ENCODE peak calls at places on chromosome 1, in five cellular contexts. One of them, this sample, is unnamed.

GRCh38 chr1:212727386-212728181 is 27.9 kb upstream of the BATF3 start:
- DNase-seq in HT1080: peak
- DNase-seq in omental fat pad: no peak
- DNase-seq in aorta: no peak
- DNase-seq in HS-5: peak
- DNase-seq in this sample: no peak

GRCh38 chr1:208921259-208921658 is 662.3 kb upstream of the CAMK1G start:
- DNase-seq in omental fat pad: no peak
- DNase-seq in HT1080: peak
- DNase-seq in HS-5: no peak
- DNase-seq in aorta: no peak
- DNase-seq in this sample: no peak

GRCh38 chr1:76390451-76390850 is 315.9 kb downstream of the ST6GALNAC3 start:
- DNase-seq in omental fat pad: no peak
- DNase-seq in HS-5: no peak
- DNase-seq in HT1080: no peak
- DNase-seq in aorta: no peak
- DNase-seq in this sample: no peak

GRCh38 chr1:98661544-98662353 is at the start of gene SNX7:
- DNase-seq in omental fat pad: peak
- DNase-seq in HS-5: peak
- DNase-seq in HT1080: peak
- DNase-seq in aorta: peak
- DNase-seq in this sample: peak

GRCh38 chr1:192805832-192806323 is 3.0 kb upstream of the RGS2 start:
- DNase-seq in HS-5: peak
- DNase-seq in aorta: no peak
- DNase-seq in omental fat pad: no peak
- DNase-seq in HT1080: peak
- DNase-seq in this sample: no peak

GRCh38 chr1:231070758-231071443 is 30.8 kb upstream of the FAM89A start:
- DNase-seq in aorta: no peak
- DNase-seq in HT1080: no peak
- DNase-seq in omental fat pad: no peak
- DNase-seq in HS-5: no peak
- DNase-seq in this sample: no peak

GRCh38 chr1:94947453-94947852 is 20.5 kb upstream of the CNN3 start:
- DNase-seq in aorta: no peak
- DNase-seq in HS-5: no peak
- DNase-seq in HT1080: no peak
- DNase-seq in omental fat pad: no peak
- DNase-seq in this sample: no peak

GRCh38 chr1:59146651-59147358 is 150.1 kb upstream of the FGGY start:
- DNase-seq in HS-5: no peak
- DNase-seq in aorta: peak
- DNase-seq in HT1080: no peak
- DNase-seq in omental fat pad: no peak
- DNase-seq in this sample: peak

GRCh38 chr1:25198731-25199231 is 33.5 kb downstream of the SYF2 start:
- DNase-seq in HS-5: no peak
- DNase-seq in HT1080: no peak
- DNase-seq in aorta: peak
- DNase-seq in omental fat pad: no peak
- DNase-seq in this sample: no peak

GRCh38 chr1:203985044-203985443 is 87.9 kb upstream of the SOX13 start:
- DNase-seq in HT1080: no peak
- DNase-seq in omental fat pad: no peak
- DNase-seq in HS-5: no peak
- DNase-seq in aorta: no peak
- DNase-seq in this sample: no peak

GRCh38 chr1:31765041-31765467 is 914 bp upstream of the ADGRB2 start:
- DNase-seq in aorta: no peak
- DNase-seq in omental fat pad: no peak
- DNase-seq in HT1080: peak
- DNase-seq in HS-5: no peak
- DNase-seq in this sample: peak

GRCh38 chr1:197481101-197481500 is 213.0 kb downstream of the CRB1 start:
- DNase-seq in HT1080: peak
- DNase-seq in omental fat pad: no peak
- DNase-seq in HS-5: no peak
- DNase-seq in aorta: no peak
- DNase-seq in this sample: no peak

GRCh38 chr1:35605882-35606182 is 32.7 kb downstream of the TFAP2E start:
- DNase-seq in aorta: no peak
- DNase-seq in HS-5: peak
- DNase-seq in omental fat pad: no peak
- DNase-seq in HT1080: peak
- DNase-seq in this sample: no peak

GRCh38 chr1:199684686-199685273 is 342.7 kb upstream of the NR5A2 start:
- DNase-seq in HS-5: peak
- DNase-seq in HT1080: peak
- DNase-seq in omental fat pad: no peak
- DNase-seq in aorta: no peak
- DNase-seq in this sample: no peak

GRCh38 chr1:42085596-42085995 is 67.6 kb upstream of the GUCA2B start:
- DNase-seq in HT1080: peak
- DNase-seq in omental fat pad: no peak
- DNase-seq in aorta: no peak
- DNase-seq in HS-5: no peak
- DNase-seq in this sample: no peak

GRCh38 chr1:153774036-153774435 is 1.2 kb upstream of the SLC27A3 start:
- DNase-seq in aorta: peak
- DNase-seq in HT1080: no peak
- DNase-seq in omental fat pad: no peak
- DNase-seq in HS-5: no peak
- DNase-seq in this sample: no peak

GRCh38 chr1:152546704-152547103 is 19.9 kb downstream of the LCE3E start:
- DNase-seq in HT1080: no peak
- DNase-seq in aorta: no peak
- DNase-seq in omental fat pad: no peak
- DNase-seq in HS-5: no peak
- DNase-seq in this sample: no peak

GRCh38 chr1:109272831-109273547 is 10.0 kb downstream of the PSRC1 start:
- DNase-seq in omental fat pad: no peak
- DNase-seq in HT1080: no peak
- DNase-seq in aorta: peak
- DNase-seq in HS-5: no peak
- DNase-seq in this sample: no peak